ENCODE peak calls at places on chromosomes 12 and 14, in eight cellular contexts. G is cardiac muscle cell; Q is effector memory CD4-positive, alpha-beta T cell; K is testis; I is tibial artery; U is mammary epithelial cell; Y is bronchial epithelial cell; W is psoas muscle. O is an unnamed sample.

GRCh38 chr12:84599539-84599938 is 313.1 kb downstream of the SLC6A15 start:
- DNase-seq in K (no peak), W (no peak), Y (peak; percentile 79), U (peak; percentile 38), G (no peak), Q (no peak), I (no peak), O (peak; percentile 77)

GRCh38 chr12:4272976-4273650 is 449 bp upstream of the CCND2 start:
- DNase-seq in W (no peak), G (no peak), Y (peak; percentile 13), K (no peak), Q (no peak), I (no peak), U (no peak), O (no peak)

GRCh38 chr12:55757701-55758100 is 14.8 kb downstream of the GDF11 start:
- DNase-seq in Y (no peak), U (no peak), K (no peak), G (no peak), Q (no peak), I (no peak), W (no peak), O (no peak)

GRCh38 chr14:85471156-85471555 is 58.8 kb upstream of the FLRT2 start:
- DNase-seq in U (no peak), I (no peak), K (no peak), W (no peak), Y (no peak), Q (no peak), G (no peak), O (no peak)

GRCh38 chr14:78153069-78153351 is 17.2 kb upstream of the NRXN3 start:
- DNase-seq in W (no peak), I (no peak), G (no peak), U (no peak), K (no peak), Q (no peak), Y (peak; percentile 38), O (peak; percentile 28)

GRCh38 chr12:49038291-49038955 is 19.8 kb upstream of the PRKAG1 start:
- DNase-seq in I (no peak), U (no peak), Q (no peak), W (no peak), K (no peak), Y (no peak), G (no peak), O (no peak)

GRCh38 chr12:29957835-29958234 is 174.1 kb upstream of the TMTC1 start:
- DNase-seq in W (no peak), Q (no peak), U (no peak), Y (no peak), K (no peak), I (no peak), G (no peak), O (peak; percentile 5)

GRCh38 chr12:94798107-94798506 is 147.8 kb upstream of the TMCC3 start:
- DNase-seq in K (no peak), W (no peak), U (no peak), I (no peak), G (no peak), Q (no peak), Y (no peak), O (no peak)

GRCh38 chr14:75134644-75135043 is 7.8 kb upstream of the NEK9 start:
- DNase-seq in I (no peak), Y (peak; percentile 87), G (no peak), W (no peak), K (no peak), U (peak; percentile 62), Q (no peak), O (peak; percentile 84)

GRCh38 chr12:97140355-97140754 is 233.3 kb downstream of the NEDD1 start:
- DNase-seq in Y (no peak), Q (no peak), I (no peak), K (no peak), U (no peak), W (no peak), G (no peak), O (no peak)

GRCh38 chr14:102589761-102590290 is 2.6 kb upstream of the RCOR1 start:
- DNase-seq in I (no peak), Y (no peak), G (no peak), K (no peak), W (no peak), U (no peak), Q (no peak), O (no peak)

GRCh38 chr12:122130150-122130549 is 43.9 kb downstream of the IL31 start:
- DNase-seq in Y (no peak), Q (no peak), I (no peak), W (peak; percentile 45), K (no peak), G (no peak), U (peak; percentile 55), O (peak; percentile 66)

GRCh38 chr12:64110864-64111263 is 111.2 kb downstream of the KICS2 start:
- DNase-seq in U (no peak), W (no peak), K (no peak), Y (no peak), Q (no peak), I (no peak), G (no peak), O (no peak)

GRCh38 chr14:55911794-55912193 is 206.4 kb upstream of the PELI2 start:
- DNase-seq in W (no peak), K (no peak), G (no peak), Q (no peak), Y (no peak), I (no peak), U (no peak), O (no peak)

GRCh38 chr12:68792952-68793351 is 15.0 kb upstream of the MDM2 start:
- DNase-seq in U (peak; percentile 41), I (no peak), Q (no peak), G (no peak), K (no peak), Y (peak; percentile 76), W (no peak), O (peak; percentile 55)

GRCh38 chr12:72268386-72268785 is 3.8 kb upstream of the TRHDE start:
- DNase-seq in G (no peak), U (no peak), Q (no peak), W (no peak), Y (no peak), I (no peak), K (no peak), O (no peak)

GRCh38 chr14:99684356-99684952 is 356 bp downstream of the CYP46A1 start:
- DNase-seq in Q (no peak), Y (no peak), I (no peak), K (no peak), G (no peak), W (no peak), U (peak; percentile 6), O (no peak)

GRCh38 chr12:92745874-92746553 is 43.2 kb downstream of the PLEKHG7 start:
- DNase-seq in Y (peak; percentile 97), Q (no peak), G (no peak), I (peak; percentile 89), W (peak; percentile 87), K (no peak), U (peak; percentile 85), O (peak; percentile 95)

GRCh38 chr14:96274122-96274910 is 18.3 kb downstream of the BDKRB1 start:
- DNase-seq in Q (no peak), Y (no peak), G (peak; percentile 25), K (no peak), I (no peak), W (no peak), U (no peak), O (no peak)

GRCh38 chr14:69323266-69323966 is 63.5 kb downstream of the GALNT16 start:
- DNase-seq in Q (no peak), Y (no peak), W (no peak), U (no peak), K (no peak), G (no peak), I (peak; percentile 9), O (no peak)

GRCh38 chr12:67795235-67795634 is 146.7 kb downstream of the DYRK2 start:
- DNase-seq in W (no peak), K (no peak), U (no peak), Y (no peak), I (no peak), Q (no peak), G (no peak), O (peak; percentile 42)

DNA sequence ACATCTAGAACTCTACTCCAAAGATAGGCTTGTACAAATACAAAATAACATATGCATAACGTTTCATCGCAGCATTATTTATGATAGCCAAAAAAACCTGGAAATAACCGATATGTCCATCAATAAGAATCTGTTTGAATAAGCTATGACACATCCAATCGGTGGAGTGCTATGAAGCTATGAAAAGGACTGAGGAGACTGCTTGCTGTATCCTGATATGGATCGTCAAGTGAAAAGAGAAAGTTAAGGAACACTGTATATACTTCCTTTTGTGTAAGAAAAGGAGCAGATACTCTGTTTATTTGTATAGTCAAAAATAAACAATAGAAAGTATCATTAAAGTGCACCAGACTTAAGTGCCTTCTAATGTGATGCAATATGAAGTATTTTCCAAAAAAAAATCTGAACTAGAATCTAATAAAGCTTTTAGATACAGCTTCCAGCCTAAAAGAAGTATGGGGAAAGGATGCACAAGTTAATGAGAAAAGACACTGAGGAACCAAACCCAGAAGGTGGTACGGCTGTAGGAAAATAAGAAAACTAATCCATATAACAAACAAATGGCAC is 646 bp upstream of the KLHDC1 start:
- DNase-seq in Y (peak; percentile 33), K (no peak), G (no peak), I (no peak), U (no peak), W (no peak), Q (no peak), O (no peak)
- H3K4me3 ChIP-seq in Y (peak overlapping the region; percentile 89), K (peak overlapping the region; percentile 83), G (peak overlapping the region; percentile 44), I (peak overlapping the region; percentile 89), U (peak overlapping the region; percentile 53), W (peak overlapping the region; percentile 75), Q (peak overlapping the region; percentile 70), O (peak overlapping the region; percentile 61)

DNA sequence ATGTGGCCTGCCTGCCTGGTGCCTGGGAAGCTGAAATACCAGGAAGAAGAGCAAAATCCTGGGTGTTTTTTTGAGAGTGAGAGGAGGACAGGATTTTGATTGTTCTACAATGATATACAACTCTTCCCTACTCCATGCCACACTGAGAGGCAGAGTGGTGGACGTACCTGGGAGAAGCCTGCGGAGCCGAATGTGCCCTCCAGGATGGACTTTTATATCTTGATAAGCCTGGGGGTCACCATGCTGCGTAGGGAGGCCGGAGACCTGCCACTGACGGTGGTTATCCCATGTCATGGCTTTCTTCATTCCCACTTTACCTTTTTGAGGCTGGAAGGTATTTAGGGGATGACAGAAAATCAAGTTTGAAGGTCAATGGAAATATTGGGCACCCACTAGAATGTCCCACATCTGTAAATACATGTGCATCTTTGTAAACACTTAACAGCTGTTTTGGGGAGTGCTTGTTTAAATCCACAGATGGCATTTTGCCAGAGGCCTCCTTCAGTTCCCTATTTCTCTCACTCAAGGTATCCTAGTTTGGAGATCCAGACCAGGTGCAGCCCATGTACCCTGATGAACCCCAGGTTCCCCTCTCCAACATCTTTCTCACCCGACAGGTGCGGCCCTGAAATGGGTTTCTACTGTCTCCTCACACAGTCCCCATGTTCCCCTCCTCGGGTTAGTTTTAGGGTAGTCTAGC is 1.1 kb upstream of the GLT1D1 start:
- DNase-seq in I (no peak), K (no peak), G (no peak), U (no peak), Y (no peak), Q (no peak), W (no peak), O (no peak)
- H3K4me3 ChIP-seq in I (no peak overlapping the region), K (no peak overlapping the region), G (no peak overlapping the region), U (no peak overlapping the region), Y (no peak overlapping the region), Q (no peak overlapping the region), W (no peak overlapping the region), O (no peak overlapping the region)

GRCh38 chr12:96099986-96100385 is 64.6 kb upstream of the LTA4H start:
- DNase-seq in W (no peak), U (no peak), K (no peak), I (no peak), Y (no peak), Q (no peak), G (no peak), O (no peak)
- H3K4me3 ChIP-seq in W (no peak overlapping the region), U (no peak overlapping the region), K (no peak overlapping the region), I (no peak overlapping the region), Y (no peak overlapping the region), Q (no peak overlapping the region), G (no peak overlapping the region), O (no peak overlapping the region)

GRCh38 chr14:71497645-71498086 is 434.6 kb upstream of the RGS6 start:
- DNase-seq in I (no peak), W (no peak), Y (peak; percentile 59), U (peak; percentile 69), K (no peak), Q (no peak), G (no peak), O (peak; percentile 63)
- H3K4me3 ChIP-seq in I (no peak overlapping the region), W (no peak overlapping the region), Y (no peak overlapping the region), U (no peak overlapping the region), K (no peak overlapping the region), Q (no peak overlapping the region), G (no peak overlapping the region), O (no peak overlapping the region)